ENCODE peak calls at places on chromosomes 12 and 14, in seven cellular contexts. Y is neuronal stem cell; J is caudate nucleus; S is stimulated activated CD4-positive, alpha-beta T cell treated with anti-CD3 and anti-CD28 coated beads, Interleukin-4, amount 100 ng/mL, for 48 hours; D is AG09319; B is AG09309; A is globus pallidus. P is an unnamed sample.

GRCh38 chr12:6872073-6873048 is 742 bp downstream of the SPSB2 start:
- DNase-seq in Y (peak), J (peak), S (peak), D (no peak), B (no peak), A (peak), P (peak)

GRCh38 chr14:39360316-39360715 is 71.9 kb downstream of the FBXO33 start:
- DNase-seq in Y (no peak), J (no peak), S (no peak), D (no peak), B (no peak), A (no peak), P (no peak)

GRCh38 chr12:51926718-51927117 is 19.4 kb downstream of the ACVRL1 start:
- DNase-seq in Y (no peak), J (no peak), S (peak), D (no peak), B (no peak), A (no peak), P (peak)

GRCh38 chr14:104723651-104724406 is at the start of gene ADSS1:
- DNase-seq in Y (peak), J (peak), S (peak), D (no peak), B (no peak), A (peak), P (no peak)

GRCh38 chr12:1606021-1606622 is 11.7 kb upstream of the FBXL14 start:
- DNase-seq in Y (no peak), J (peak), S (peak), D (no peak), B (no peak), A (no peak), P (peak)

GRCh38 chr12:12939888-12940287 is 12.1 kb downstream of the GPRC5D start:
- DNase-seq in Y (no peak), J (no peak), S (no peak), D (no peak), B (no peak), A (peak), P (no peak)

GRCh38 chr14:85050180-85050579 is 479.8 kb upstream of the FLRT2 start:
- DNase-seq in Y (no peak), J (no peak), S (no peak), D (no peak), B (no peak), A (no peak), P (no peak)

GRCh38 chr14:101197595-101198397 is 294.3 kb upstream of the RTL1 start:
- DNase-seq in Y (no peak), J (no peak), S (no peak), D (no peak), B (no peak), A (no peak), P (no peak)

GRCh38 chr12:89707992-89708792 is 446 bp downstream of the ATP2B1 start:
- DNase-seq in Y (no peak), J (peak), S (peak), D (no peak), B (no peak), A (peak), P (no peak)

GRCh38 chr12:125999643-126000042 is 934.4 kb downstream of the AACS start:
- DNase-seq in Y (no peak), J (no peak), S (no peak), D (no peak), B (no peak), A (peak), P (peak)

GRCh38 chr12:59646636-59647035 is 50.8 kb downstream of the SLC16A7 start:
- DNase-seq in Y (no peak), J (no peak), S (no peak), D (no peak), B (no peak), A (no peak), P (no peak)

GRCh38 chr12:101697930-101698781 is 716 bp downstream of the CHPT1 start:
- DNase-seq in Y (peak), J (no peak), S (no peak), D (no peak), B (no peak), A (no peak), P (peak)

GRCh38 chr14:24372701-24373416 is 4.9 kb downstream of the NFATC4 start:
- DNase-seq in Y (no peak), J (no peak), S (no peak), D (no peak), B (no peak), A (no peak), P (no peak)

GRCh38 chr14:29868000-29868399 is 59.6 kb downstream of the PRKD1 start:
- DNase-seq in Y (no peak), J (no peak), S (no peak), D (peak), B (no peak), A (no peak), P (no peak)

GRCh38 chr14:23631702-23632460 is 4.3 kb upstream of the DHRS2 start:
- DNase-seq in Y (peak), J (peak), S (peak), D (peak), B (peak), A (peak), P (peak)

GRCh38 chr14:89131004-89131750 is 285.9 kb downstream of the FOXN3 start:
- DNase-seq in Y (no peak), J (no peak), S (no peak), D (peak), B (no peak), A (no peak), P (no peak)

GRCh38 chr12:101823891-101824290 is 6.9 kb downstream of the GNPTAB start:
- DNase-seq in Y (peak), J (peak), S (peak), D (no peak), B (no peak), A (peak), P (peak)

GRCh38 chr12:89721291-89721987 is 12.8 kb upstream of the ATP2B1 start:
- DNase-seq in Y (no peak), J (no peak), S (no peak), D (no peak), B (no peak), A (peak), P (no peak)

GRCh38 chr14:57247283-57247682 is 21.4 kb downstream of the EXOC5 start:
- DNase-seq in Y (no peak), J (no peak), S (no peak), D (no peak), B (no peak), A (no peak), P (no peak)

GRCh38 chr12:111274820-111275219 is 94.1 kb downstream of the PHETA1 start:
- DNase-seq in Y (no peak), J (no peak), S (no peak), D (no peak), B (no peak), A (no peak), P (no peak)

GRCh38 chr12:131226345-131227265 is 272.9 kb downstream of the ADGRD1 start:
- DNase-seq in Y (no peak), J (no peak), S (no peak), D (no peak), B (no peak), A (no peak), P (no peak)

GRCh38 chr14:100278702-100279101 is 27.5 kb downstream of the SLC25A29 start:
- DNase-seq in Y (no peak), J (no peak), S (no peak), D (peak), B (peak), A (no peak), P (peak)

GRCh38 chr12:51806896-51807295 is 41.6 kb downstream of the FIGNL2 start:
- DNase-seq in Y (no peak), J (no peak), S (no peak), D (no peak), B (no peak), A (no peak), P (peak)

GRCh38 chr12:7060353-7060954 is at the start of gene C1S:
- DNase-seq in Y (no peak), J (peak), S (no peak), D (peak), B (peak), A (peak), P (peak)

GRCh38 chr12:15532364-15532977 is 210.2 kb downstream of the PTPRO start:
- DNase-seq in Y (peak), J (no peak), S (peak), D (no peak), B (peak), A (peak), P (peak)

GRCh38 chr12:41795910-41796309 is 348.8 kb downstream of the GXYLT1 start:
- DNase-seq in Y (no peak), J (no peak), S (no peak), D (no peak), B (no peak), A (no peak), P (no peak)

GRCh38 chr14:85391892-85392291 is 138.1 kb upstream of the FLRT2 start:
- DNase-seq in Y (no peak), J (no peak), S (no peak), D (no peak), B (no peak), A (no peak), P (no peak)

GRCh38 chr14:67265131-67265530 is 23.9 kb downstream of the PALS1 start:
- DNase-seq in Y (no peak), J (no peak), S (no peak), D (no peak), B (no peak), A (no peak), P (no peak)

GRCh38 chr14:97490521-97491070 is 693.4 kb downstream of the VRK1 start:
- DNase-seq in Y (no peak), J (no peak), S (no peak), D (no peak), B (no peak), A (no peak), P (no peak)

GRCh38 chr14:70812124-70812818 is 3.0 kb upstream of the MAP3K9 start:
- DNase-seq in Y (no peak), J (no peak), S (no peak), D (no peak), B (no peak), A (no peak), P (no peak)

GRCh38 chr14:75879031-75879430 is 102.8 kb downstream of the TGFB3 start:
- DNase-seq in Y (no peak), J (no peak), S (no peak), D (no peak), B (peak), A (no peak), P (no peak)

P was measured in G401.